ENCODE peak calls at places on chromosomes 6 and 20, in ten cellular contexts. E is nucleus accumbens; W is HuH-7.5; S is T-helper 9 cell; P is upper lobe of left lung; D is activated CD8-positive, alpha-beta memory T cell treated with anti-CD3 and anti-CD28 coated beads, Interleukin-2, amount 10 ng/mL, durations not matched to agents 7 days and 5 days; V is RWPE1; X is iris pigment epithelial cell; Q is EL; U is SHP77. O is an unnamed sample.
A peak's percentile ranks its signal among the peaks of the same experiment; 100 is the strongest.

GRCh38 chr20:33730946-33731692 is 677 bp upstream of the ZNF341 start:
- DNase-seq in E (no peak), W (no peak), D (no peak), Q (no peak), V (no peak), S (no peak), X (no peak), P (no peak), U (no peak), O (no peak)

GRCh38 chr6:20907486-20908071 is 373.3 kb downstream of the CDKAL1 start:
- DNase-seq in V (no peak), E (no peak), W (no peak), X (no peak), U (no peak), S (no peak), P (no peak), Q (no peak), D (no peak), O (no peak)

GRCh38 chr20:46671866-46672542 is 17.2 kb downstream of the TP53RK start:
- DNase-seq in P (no peak), V (no peak), W (no peak), Q (no peak), U (no peak), X (no peak), D (peak; percentile 23), E (no peak), S (no peak), O (no peak)

GRCh38 chr20:52200870-52201269 is 9.3 kb upstream of the ZFP64 start:
- DNase-seq in U (no peak), E (no peak), V (no peak), P (no peak), X (no peak), Q (no peak), W (no peak), S (no peak), D (no peak), O (no peak)

GRCh38 chr6:7542065-7542877 is 800 bp downstream of the DSP start:
- DNase-seq in D (no peak), P (peak; percentile 27), V (no peak), Q (peak; percentile 55), W (peak; percentile 28), U (no peak), S (no peak), X (no peak), E (no peak), O (no peak)

GRCh38 chr20:48698507-48699267 is 129.1 kb downstream of the PREX1 start:
- DNase-seq in U (no peak), E (no peak), X (no peak), Q (no peak), P (no peak), S (no peak), D (no peak), V (no peak), W (no peak), O (no peak)

GRCh38 chr6:12941422-12941821 is 224.9 kb downstream of the PHACTR1 start:
- DNase-seq in D (peak; percentile 44), Q (peak; percentile 39), V (no peak), W (no peak), U (no peak), X (peak; percentile 16), S (no peak), P (peak; percentile 41), E (no peak), O (no peak)

GRCh38 chr6:130424704-130425103 is 58.9 kb downstream of the TMEM200A start:
- DNase-seq in X (no peak), Q (no peak), E (no peak), V (no peak), D (no peak), S (no peak), U (no peak), W (no peak), P (no peak), O (no peak)

GRCh38 chr6:138654715-138655634 is 118.6 kb upstream of the CCDC28A start:
- DNase-seq in W (no peak), X (peak; percentile 70), V (peak; percentile 60), D (peak; percentile 52), P (no peak), E (no peak), Q (peak; percentile 37), U (no peak), S (no peak), O (no peak)

GRCh38 chr6:52815167-52816092 is 11.8 kb upstream of the GSTA1 start:
- DNase-seq in E (no peak), Q (peak; percentile 68), V (peak; percentile 60), D (peak; percentile 54), P (peak; percentile 47), U (peak; percentile 73), X (peak; percentile 33), W (peak; percentile 28), S (peak; percentile 11), O (peak; percentile 52)

GRCh38 chr6:66561479-66561878 is 854.5 kb upstream of the EYS start:
- DNase-seq in S (no peak), E (no peak), Q (no peak), U (no peak), D (no peak), X (no peak), W (no peak), V (no peak), P (no peak), O (no peak)

GRCh38 chr20:63635431-63636141 is 8.7 kb upstream of the GMEB2 start:
- DNase-seq in V (no peak), U (no peak), Q (no peak), P (peak; percentile 77), D (peak; percentile 91), X (no peak), E (no peak), W (no peak), S (peak; percentile 60), O (no peak)

GRCh38 chr6:21396313-21396712 is 197.2 kb upstream of the SOX4 start:
- DNase-seq in U (no peak), V (peak; percentile 39), D (no peak), Q (peak; percentile 58), S (no peak), E (no peak), W (no peak), P (no peak), X (peak; percentile 87), O (no peak)

GRCh38 chr6:13274707-13275434 is 53.5 kb downstream of the TBC1D7 start:
- DNase-seq in Q (no peak), E (no peak), W (no peak), V (no peak), D (no peak), U (no peak), S (no peak), X (no peak), P (no peak), O (no peak)

GRCh38 chr6:27755768-27756167 is 156.4 kb downstream of the OR2B2 start:
- DNase-seq in E (no peak), U (no peak), Q (no peak), V (no peak), D (peak; percentile 5), W (no peak), X (no peak), P (peak; percentile 25), S (no peak), O (no peak)

GRCh38 chr6:20377623-20378265 is 23.9 kb upstream of the E2F3 start:
- DNase-seq in E (no peak), D (no peak), V (no peak), Q (peak; percentile 87), U (no peak), S (no peak), W (no peak), X (peak; percentile 88), P (no peak), O (no peak)

GRCh38 chr6:123456836-123457235 is 179.9 kb downstream of the TRDN start:
- DNase-seq in Q (no peak), W (no peak), U (no peak), D (no peak), S (no peak), X (no peak), P (no peak), V (no peak), E (no peak), O (no peak)

GRCh38 chr6:154510144-154510905 is at the start of gene CNKSR3:
- DNase-seq in W (peak; percentile 72), Q (peak; percentile 96), V (peak; percentile 74), X (peak; percentile 88), D (no peak), P (peak; percentile 90), U (peak; percentile 97), S (no peak), E (peak; percentile 69), O (peak; percentile 89)

GRCh38 chr20:44695295-44696230 is 19.6 kb upstream of the CCN5 start:
- DNase-seq in P (no peak), U (no peak), D (no peak), W (no peak), Q (peak; percentile 57), S (no peak), X (peak; percentile 65), V (no peak), E (no peak), O (no peak)

GRCh38 chr6:169156108-169156821 is 97.4 kb downstream of the THBS2 start:
- DNase-seq in P (no peak), X (peak; percentile 65), Q (no peak), S (no peak), E (no peak), W (no peak), V (no peak), U (no peak), D (peak; percentile 8), O (no peak)

GRCh38 chr20:31835977-31836852 is 9.2 kb downstream of the FOXS1 start:
- DNase-seq in S (no peak), D (peak; percentile 77), X (peak; percentile 93), W (no peak), P (peak; percentile 88), Q (peak; percentile 96), V (peak; percentile 97), E (peak; percentile 10), U (peak; percentile 50), O (peak; percentile 78)

GRCh38 chr6:164142312-164142711 is 727.8 kb downstream of the QKI start:
- DNase-seq in W (no peak), D (no peak), V (no peak), E (no peak), U (no peak), X (no peak), S (no peak), P (no peak), Q (no peak), O (no peak)

GRCh38 chr20:8144282-8145245 is 12.5 kb downstream of the PLCB1 start:
- DNase-seq in X (peak; percentile 96), S (no peak), V (no peak), P (no peak), W (peak; percentile 68), Q (peak; percentile 93), E (no peak), D (no peak), U (no peak), O (no peak)

GRCh38 chr6:129280719-129281118 is 397.8 kb downstream of the LAMA2 start:
- DNase-seq in P (no peak), X (no peak), W (no peak), S (peak; percentile 30), D (peak; percentile 63), U (no peak), Q (no peak), V (no peak), E (no peak), O (no peak)

GRCh38 chr6:10217111-10217510 is 197.8 kb downstream of the TFAP2A start:
- DNase-seq in X (no peak), E (no peak), V (no peak), S (no peak), U (no peak), P (no peak), D (no peak), W (no peak), Q (no peak), O (no peak)

GRCh38 chr6:14747881-14748520 is 497.9 kb upstream of the JARID2 start:
- DNase-seq in U (no peak), V (no peak), W (no peak), E (no peak), Q (peak; percentile 21), X (no peak), S (no peak), D (no peak), P (no peak), O (no peak)

GRCh38 chr6:116096979-116097816 is 3.5 kb upstream of the NT5DC1 start:
- DNase-seq in P (no peak), Q (peak; percentile 7), U (no peak), S (no peak), V (no peak), W (no peak), E (no peak), D (no peak), X (peak; percentile 22), O (no peak)

GRCh38 chr6:157551041-157551832 is 170.2 kb downstream of the ZDHHC14 start:
- DNase-seq in W (no peak), U (no peak), Q (peak; percentile 8), E (no peak), X (no peak), V (peak; percentile 26), S (no peak), P (no peak), D (peak; percentile 29), O (no peak)